ENCODE peak calls at places on chromosomes 13 and 19, in eight cellular contexts. One of them, this sample, is unnamed.
A peak's percentile ranks its signal among the peaks of the same experiment; 100 is the strongest.

GRCh38 chr13:34931572-34931971 is 10.5 kb upstream of the NBEA start:
- DNase-seq in GM04504: no peak
- DNase-seq in astrocyte of the spinal cord: no peak
- DNase-seq in GM03348: no peak
- DNase-seq in T-helper 2 cell: no peak
- DNase-seq in stimulated activated CD4-positive, alpha-beta T cell treated with anti-CD3 and anti-CD28 coated beads, Interleukin-1b, Interleukin-23, amount 100 ng/mL, for 4 hours: no peak
- DNase-seq in hepatic stellate cell: no peak
- DNase-seq in CD4-positive, CD25-positive, alpha-beta regulatory T cell: no peak
- DNase-seq in this sample: no peak

GRCh38 chr13:44583126-44583525 is 7.0 kb upstream of the TSC22D1 start:
- DNase-seq in CD4-positive, CD25-positive, alpha-beta regulatory T cell: no peak
- DNase-seq in GM04504: no peak
- DNase-seq in stimulated activated CD4-positive, alpha-beta T cell treated with anti-CD3 and anti-CD28 coated beads, Interleukin-1b, Interleukin-23, amount 100 ng/mL, for 4 hours: no peak
- DNase-seq in hepatic stellate cell: no peak
- DNase-seq in T-helper 2 cell: no peak
- DNase-seq in astrocyte of the spinal cord: no peak
- DNase-seq in GM03348: no peak
- DNase-seq in this sample: no peak

GRCh38 chr13:75963318-75963717 is 327.2 kb downstream of the LMO7 start:
- DNase-seq in stimulated activated CD4-positive, alpha-beta T cell treated with anti-CD3 and anti-CD28 coated beads, Interleukin-1b, Interleukin-23, amount 100 ng/mL, for 4 hours: no peak
- DNase-seq in GM03348: no peak
- DNase-seq in astrocyte of the spinal cord: peak; percentile 5
- DNase-seq in T-helper 2 cell: no peak
- DNase-seq in GM04504: no peak
- DNase-seq in hepatic stellate cell: no peak
- DNase-seq in CD4-positive, CD25-positive, alpha-beta regulatory T cell: no peak
- DNase-seq in this sample: no peak

GRCh38 chr19:27890696-27891095 is 1322.3 kb downstream of the UQCRFS1 start:
- DNase-seq in GM03348: no peak
- DNase-seq in T-helper 2 cell: no peak
- DNase-seq in hepatic stellate cell: no peak
- DNase-seq in CD4-positive, CD25-positive, alpha-beta regulatory T cell: no peak
- DNase-seq in stimulated activated CD4-positive, alpha-beta T cell treated with anti-CD3 and anti-CD28 coated beads, Interleukin-1b, Interleukin-23, amount 100 ng/mL, for 4 hours: no peak
- DNase-seq in GM04504: no peak
- DNase-seq in astrocyte of the spinal cord: no peak
- DNase-seq in this sample: no peak

GRCh38 chr13:108267338-108267737 is 2.2 kb upstream of the TNFSF13B start:
- DNase-seq in stimulated activated CD4-positive, alpha-beta T cell treated with anti-CD3 and anti-CD28 coated beads, Interleukin-1b, Interleukin-23, amount 100 ng/mL, for 4 hours: no peak
- DNase-seq in GM03348: no peak
- DNase-seq in CD4-positive, CD25-positive, alpha-beta regulatory T cell: no peak
- DNase-seq in astrocyte of the spinal cord: no peak
- DNase-seq in GM04504: no peak
- DNase-seq in T-helper 2 cell: no peak
- DNase-seq in hepatic stellate cell: no peak
- DNase-seq in this sample: no peak

GRCh38 chr13:113926301-113926761 is 47.5 kb downstream of the C13orf46 start:
- DNase-seq in astrocyte of the spinal cord: no peak
- DNase-seq in GM03348: no peak
- DNase-seq in T-helper 2 cell: no peak
- DNase-seq in GM04504: peak; percentile 71
- DNase-seq in hepatic stellate cell: no peak
- DNase-seq in stimulated activated CD4-positive, alpha-beta T cell treated with anti-CD3 and anti-CD28 coated beads, Interleukin-1b, Interleukin-23, amount 100 ng/mL, for 4 hours: no peak
- DNase-seq in CD4-positive, CD25-positive, alpha-beta regulatory T cell: no peak
- DNase-seq in this sample: no peak

GRCh38 chr13:46341112-46341711 is 45.8 kb downstream of the RUBCNL start:
- DNase-seq in T-helper 2 cell: no peak
- DNase-seq in GM04504: peak; percentile 32
- DNase-seq in hepatic stellate cell: peak; percentile 42
- DNase-seq in CD4-positive, CD25-positive, alpha-beta regulatory T cell: no peak
- DNase-seq in stimulated activated CD4-positive, alpha-beta T cell treated with anti-CD3 and anti-CD28 coated beads, Interleukin-1b, Interleukin-23, amount 100 ng/mL, for 4 hours: no peak
- DNase-seq in GM03348: peak; percentile 44
- DNase-seq in astrocyte of the spinal cord: peak; percentile 90
- DNase-seq in this sample: peak; percentile 21

GRCh38 chr13:48400090-48400694 is 12.7 kb downstream of the LPAR6 start:
- DNase-seq in hepatic stellate cell: no peak
- DNase-seq in T-helper 2 cell: no peak
- DNase-seq in stimulated activated CD4-positive, alpha-beta T cell treated with anti-CD3 and anti-CD28 coated beads, Interleukin-1b, Interleukin-23, amount 100 ng/mL, for 4 hours: no peak
- DNase-seq in CD4-positive, CD25-positive, alpha-beta regulatory T cell: no peak
- DNase-seq in GM04504: no peak
- DNase-seq in GM03348: no peak
- DNase-seq in astrocyte of the spinal cord: peak; percentile 22
- DNase-seq in this sample: no peak

GRCh38 chr19:31348416-31349159 is 648 bp downstream of the TSHZ3 start:
- DNase-seq in GM04504: no peak
- DNase-seq in stimulated activated CD4-positive, alpha-beta T cell treated with anti-CD3 and anti-CD28 coated beads, Interleukin-1b, Interleukin-23, amount 100 ng/mL, for 4 hours: no peak
- DNase-seq in CD4-positive, CD25-positive, alpha-beta regulatory T cell: no peak
- DNase-seq in astrocyte of the spinal cord: peak; percentile 51
- DNase-seq in hepatic stellate cell: peak; percentile 28
- DNase-seq in T-helper 2 cell: no peak
- DNase-seq in GM03348: peak; percentile 39
- DNase-seq in this sample: no peak

GRCh38 chr19:15241259-15241658 is 9.0 kb upstream of the EPHX3 start:
- DNase-seq in T-helper 2 cell: no peak
- DNase-seq in GM04504: no peak
- DNase-seq in stimulated activated CD4-positive, alpha-beta T cell treated with anti-CD3 and anti-CD28 coated beads, Interleukin-1b, Interleukin-23, amount 100 ng/mL, for 4 hours: no peak
- DNase-seq in hepatic stellate cell: no peak
- DNase-seq in CD4-positive, CD25-positive, alpha-beta regulatory T cell: no peak
- DNase-seq in GM03348: no peak
- DNase-seq in astrocyte of the spinal cord: no peak
- DNase-seq in this sample: no peak

GRCh38 chr13:53066411-53066810 is 37.8 kb downstream of the OLFM4 start:
- DNase-seq in hepatic stellate cell: no peak
- DNase-seq in astrocyte of the spinal cord: no peak
- DNase-seq in CD4-positive, CD25-positive, alpha-beta regulatory T cell: no peak
- DNase-seq in T-helper 2 cell: no peak
- DNase-seq in GM04504: no peak
- DNase-seq in GM03348: no peak
- DNase-seq in stimulated activated CD4-positive, alpha-beta T cell treated with anti-CD3 and anti-CD28 coated beads, Interleukin-1b, Interleukin-23, amount 100 ng/mL, for 4 hours: no peak
- DNase-seq in this sample: no peak

GRCh38 chr13:83298636-83299035 is 583.6 kb downstream of the SLITRK1 start:
- DNase-seq in stimulated activated CD4-positive, alpha-beta T cell treated with anti-CD3 and anti-CD28 coated beads, Interleukin-1b, Interleukin-23, amount 100 ng/mL, for 4 hours: no peak
- DNase-seq in hepatic stellate cell: no peak
- DNase-seq in GM04504: no peak
- DNase-seq in astrocyte of the spinal cord: no peak
- DNase-seq in CD4-positive, CD25-positive, alpha-beta regulatory T cell: no peak
- DNase-seq in GM03348: no peak
- DNase-seq in T-helper 2 cell: no peak
- DNase-seq in this sample: no peak

GRCh38 chr13:49023441-49023840 is 47.7 kb downstream of the FNDC3A start:
- DNase-seq in stimulated activated CD4-positive, alpha-beta T cell treated with anti-CD3 and anti-CD28 coated beads, Interleukin-1b, Interleukin-23, amount 100 ng/mL, for 4 hours: no peak
- DNase-seq in CD4-positive, CD25-positive, alpha-beta regulatory T cell: no peak
- DNase-seq in T-helper 2 cell: no peak
- DNase-seq in GM04504: peak; percentile 41
- DNase-seq in GM03348: peak; percentile 60
- DNase-seq in hepatic stellate cell: peak; percentile 46
- DNase-seq in astrocyte of the spinal cord: peak; percentile 84
- DNase-seq in this sample: no peak

GRCh38 chr13:110106726-110107125 is 200.2 kb downstream of the COL4A1 start:
- DNase-seq in stimulated activated CD4-positive, alpha-beta T cell treated with anti-CD3 and anti-CD28 coated beads, Interleukin-1b, Interleukin-23, amount 100 ng/mL, for 4 hours: no peak
- DNase-seq in hepatic stellate cell: no peak
- DNase-seq in GM04504: no peak
- DNase-seq in astrocyte of the spinal cord: no peak
- DNase-seq in CD4-positive, CD25-positive, alpha-beta regulatory T cell: no peak
- DNase-seq in GM03348: peak; percentile 59
- DNase-seq in T-helper 2 cell: no peak
- DNase-seq in this sample: no peak

GRCh38 chr19:53824134-53824611 is at the start of gene NLRP12:
- DNase-seq in GM04504: no peak
- DNase-seq in stimulated activated CD4-positive, alpha-beta T cell treated with anti-CD3 and anti-CD28 coated beads, Interleukin-1b, Interleukin-23, amount 100 ng/mL, for 4 hours: no peak
- DNase-seq in CD4-positive, CD25-positive, alpha-beta regulatory T cell: no peak
- DNase-seq in astrocyte of the spinal cord: no peak
- DNase-seq in GM03348: no peak
- DNase-seq in T-helper 2 cell: no peak
- DNase-seq in hepatic stellate cell: no peak
- DNase-seq in this sample: no peak

GRCh38 chr13:74289130-74289529 is 154.9 kb upstream of the KLF12 start:
- DNase-seq in GM04504: no peak
- DNase-seq in CD4-positive, CD25-positive, alpha-beta regulatory T cell: no peak
- DNase-seq in T-helper 2 cell: no peak
- DNase-seq in astrocyte of the spinal cord: no peak
- DNase-seq in stimulated activated CD4-positive, alpha-beta T cell treated with anti-CD3 and anti-CD28 coated beads, Interleukin-1b, Interleukin-23, amount 100 ng/mL, for 4 hours: no peak
- DNase-seq in hepatic stellate cell: no peak
- DNase-seq in GM03348: no peak
- DNase-seq in this sample: no peak

GRCh38 chr19:17648097-17648660 is 40.0 kb downstream of the UNC13A start:
- DNase-seq in hepatic stellate cell: no peak
- DNase-seq in GM03348: no peak
- DNase-seq in astrocyte of the spinal cord: no peak
- DNase-seq in T-helper 2 cell: no peak
- DNase-seq in stimulated activated CD4-positive, alpha-beta T cell treated with anti-CD3 and anti-CD28 coated beads, Interleukin-1b, Interleukin-23, amount 100 ng/mL, for 4 hours: no peak
- DNase-seq in CD4-positive, CD25-positive, alpha-beta regulatory T cell: no peak
- DNase-seq in GM04504: no peak
- DNase-seq in this sample: no peak

GRCh38 chr19:13154911-13155471 is 4.8 kb downstream of the IER2 start:
- DNase-seq in hepatic stellate cell: peak; percentile 57
- DNase-seq in GM04504: no peak
- DNase-seq in T-helper 2 cell: peak; percentile 67
- DNase-seq in astrocyte of the spinal cord: peak; percentile 59
- DNase-seq in CD4-positive, CD25-positive, alpha-beta regulatory T cell: peak; percentile 80
- DNase-seq in GM03348: peak; percentile 60
- DNase-seq in stimulated activated CD4-positive, alpha-beta T cell treated with anti-CD3 and anti-CD28 coated beads, Interleukin-1b, Interleukin-23, amount 100 ng/mL, for 4 hours: peak; percentile 69
- DNase-seq in this sample: peak; percentile 81

GRCh38 chr13:23578411-23579071 is 8.3 kb downstream of the TNFRSF19 start:
- DNase-seq in GM03348: peak; percentile 86
- DNase-seq in GM04504: no peak
- DNase-seq in hepatic stellate cell: peak; percentile 55
- DNase-seq in T-helper 2 cell: peak; percentile 42
- DNase-seq in stimulated activated CD4-positive, alpha-beta T cell treated with anti-CD3 and anti-CD28 coated beads, Interleukin-1b, Interleukin-23, amount 100 ng/mL, for 4 hours: peak; percentile 58
- DNase-seq in astrocyte of the spinal cord: peak; percentile 77
- DNase-seq in CD4-positive, CD25-positive, alpha-beta regulatory T cell: peak; percentile 85
- DNase-seq in this sample: peak; percentile 58

GRCh38 chr19:51676566-51677083 is 16.5 kb upstream of the SPACA6 start:
- DNase-seq in stimulated activated CD4-positive, alpha-beta T cell treated with anti-CD3 and anti-CD28 coated beads, Interleukin-1b, Interleukin-23, amount 100 ng/mL, for 4 hours: no peak
- DNase-seq in astrocyte of the spinal cord: no peak
- DNase-seq in CD4-positive, CD25-positive, alpha-beta regulatory T cell: no peak
- DNase-seq in hepatic stellate cell: no peak
- DNase-seq in GM04504: no peak
- DNase-seq in T-helper 2 cell: no peak
- DNase-seq in GM03348: no peak
- DNase-seq in this sample: peak; percentile 48

GRCh38 chr19:44890366-44891015 is 563 bp upstream of the TOMM40 start:
- DNase-seq in GM04504: peak; percentile 98
- DNase-seq in astrocyte of the spinal cord: peak; percentile 100
- DNase-seq in hepatic stellate cell: peak; percentile 99
- DNase-seq in GM03348: peak; percentile 98
- DNase-seq in T-helper 2 cell: peak; percentile 100
- DNase-seq in stimulated activated CD4-positive, alpha-beta T cell treated with anti-CD3 and anti-CD28 coated beads, Interleukin-1b, Interleukin-23, amount 100 ng/mL, for 4 hours: peak; percentile 99
- DNase-seq in CD4-positive, CD25-positive, alpha-beta regulatory T cell: peak; percentile 100
- DNase-seq in this sample: peak; percentile 100

GRCh38 chr19:58328999-58329398 is 2.2 kb downstream of the ZSCAN22 start:
- DNase-seq in astrocyte of the spinal cord: no peak
- DNase-seq in stimulated activated CD4-positive, alpha-beta T cell treated with anti-CD3 and anti-CD28 coated beads, Interleukin-1b, Interleukin-23, amount 100 ng/mL, for 4 hours: no peak
- DNase-seq in CD4-positive, CD25-positive, alpha-beta regulatory T cell: peak; percentile 15
- DNase-seq in GM04504: no peak
- DNase-seq in hepatic stellate cell: no peak
- DNase-seq in GM03348: no peak
- DNase-seq in T-helper 2 cell: no peak
- DNase-seq in this sample: no peak

GRCh38 chr13:97318532-97318931 is 96.4 kb downstream of the MBNL2 start:
- DNase-seq in T-helper 2 cell: no peak
- DNase-seq in hepatic stellate cell: no peak
- DNase-seq in GM04504: no peak
- DNase-seq in CD4-positive, CD25-positive, alpha-beta regulatory T cell: no peak
- DNase-seq in stimulated activated CD4-positive, alpha-beta T cell treated with anti-CD3 and anti-CD28 coated beads, Interleukin-1b, Interleukin-23, amount 100 ng/mL, for 4 hours: no peak
- DNase-seq in astrocyte of the spinal cord: no peak
- DNase-seq in GM03348: no peak
- DNase-seq in this sample: no peak

GRCh38 chr19:6648141-6648715 is 21.7 kb downstream of the TNFSF14 start:
- DNase-seq in T-helper 2 cell: no peak
- DNase-seq in GM04504: no peak
- DNase-seq in stimulated activated CD4-positive, alpha-beta T cell treated with anti-CD3 and anti-CD28 coated beads, Interleukin-1b, Interleukin-23, amount 100 ng/mL, for 4 hours: no peak
- DNase-seq in astrocyte of the spinal cord: no peak
- DNase-seq in hepatic stellate cell: no peak
- DNase-seq in GM03348: no peak
- DNase-seq in CD4-positive, CD25-positive, alpha-beta regulatory T cell: no peak
- DNase-seq in this sample: no peak

GRCh38 chr13:50421457-50422130 is 406.4 kb downstream of the KCNRG start:
- DNase-seq in T-helper 2 cell: no peak
- DNase-seq in GM04504: no peak
- DNase-seq in astrocyte of the spinal cord: peak; percentile 33
- DNase-seq in hepatic stellate cell: no peak
- DNase-seq in CD4-positive, CD25-positive, alpha-beta regulatory T cell: no peak
- DNase-seq in stimulated activated CD4-positive, alpha-beta T cell treated with anti-CD3 and anti-CD28 coated beads, Interleukin-1b, Interleukin-23, amount 100 ng/mL, for 4 hours: no peak
- DNase-seq in GM03348: no peak
- DNase-seq in this sample: no peak

GRCh38 chr19:8453616-8454015 is 8.8 kb downstream of the HNRNPM start:
- DNase-seq in GM03348: no peak
- DNase-seq in astrocyte of the spinal cord: no peak
- DNase-seq in stimulated activated CD4-positive, alpha-beta T cell treated with anti-CD3 and anti-CD28 coated beads, Interleukin-1b, Interleukin-23, amount 100 ng/mL, for 4 hours: no peak
- DNase-seq in T-helper 2 cell: no peak
- DNase-seq in CD4-positive, CD25-positive, alpha-beta regulatory T cell: no peak
- DNase-seq in GM04504: no peak
- DNase-seq in hepatic stellate cell: no peak
- DNase-seq in this sample: no peak

GRCh38 chr13:97879646-97880297 is 73.7 kb upstream of the IPO5 start:
- DNase-seq in astrocyte of the spinal cord: peak; percentile 90
- DNase-seq in stimulated activated CD4-positive, alpha-beta T cell treated with anti-CD3 and anti-CD28 coated beads, Interleukin-1b, Interleukin-23, amount 100 ng/mL, for 4 hours: no peak
- DNase-seq in GM04504: peak; percentile 85
- DNase-seq in hepatic stellate cell: peak; percentile 56
- DNase-seq in GM03348: peak; percentile 88
- DNase-seq in T-helper 2 cell: no peak
- DNase-seq in CD4-positive, CD25-positive, alpha-beta regulatory T cell: no peak
- DNase-seq in this sample: no peak

GRCh38 chr13:43204591-43204990 is 181.2 kb downstream of the DNAJC15 start:
- DNase-seq in stimulated activated CD4-positive, alpha-beta T cell treated with anti-CD3 and anti-CD28 coated beads, Interleukin-1b, Interleukin-23, amount 100 ng/mL, for 4 hours: no peak
- DNase-seq in hepatic stellate cell: no peak
- DNase-seq in T-helper 2 cell: no peak
- DNase-seq in GM03348: no peak
- DNase-seq in CD4-positive, CD25-positive, alpha-beta regulatory T cell: no peak
- DNase-seq in astrocyte of the spinal cord: no peak
- DNase-seq in GM04504: no peak
- DNase-seq in this sample: no peak

GRCh38 chr13:74158028-74158427 is 23.8 kb upstream of the KLF12 start:
- DNase-seq in CD4-positive, CD25-positive, alpha-beta regulatory T cell: no peak
- DNase-seq in GM03348: no peak
- DNase-seq in GM04504: no peak
- DNase-seq in T-helper 2 cell: no peak
- DNase-seq in stimulated activated CD4-positive, alpha-beta T cell treated with anti-CD3 and anti-CD28 coated beads, Interleukin-1b, Interleukin-23, amount 100 ng/mL, for 4 hours: no peak
- DNase-seq in astrocyte of the spinal cord: peak; percentile 45
- DNase-seq in hepatic stellate cell: no peak
- DNase-seq in this sample: no peak

GRCh38 chr13:52454459-52454824 is 836 bp upstream of the CKAP2 start:
- DNase-seq in hepatic stellate cell: no peak
- DNase-seq in stimulated activated CD4-positive, alpha-beta T cell treated with anti-CD3 and anti-CD28 coated beads, Interleukin-1b, Interleukin-23, amount 100 ng/mL, for 4 hours: no peak
- DNase-seq in T-helper 2 cell: no peak
- DNase-seq in astrocyte of the spinal cord: peak; percentile 16
- DNase-seq in GM04504: no peak
- DNase-seq in CD4-positive, CD25-positive, alpha-beta regulatory T cell: peak; percentile 65
- DNase-seq in GM03348: no peak
- DNase-seq in this sample: peak; percentile 4

GRCh38 chr13:43758834-43759233 is 27.9 kb downstream of the ENOX1 start:
- DNase-seq in stimulated activated CD4-positive, alpha-beta T cell treated with anti-CD3 and anti-CD28 coated beads, Interleukin-1b, Interleukin-23, amount 100 ng/mL, for 4 hours: no peak
- DNase-seq in GM03348: no peak
- DNase-seq in CD4-positive, CD25-positive, alpha-beta regulatory T cell: peak; percentile 26
- DNase-seq in astrocyte of the spinal cord: no peak
- DNase-seq in T-helper 2 cell: no peak
- DNase-seq in hepatic stellate cell: no peak
- DNase-seq in GM04504: no peak
- DNase-seq in this sample: no peak

This sample was measured in stimulated activated naive CD4-positive, alpha-beta T cell.